ENCODE peak calls at places on chromosomes 13 and 19, in five cellular contexts. E, G, L, P and I are unnamed samples.

GRCh38 chr13:66036024-66036614 is 1194.0 kb downstream of the PCDH9 start:
- DNase-seq in G (peak), L (no peak), P (no peak), E (no peak), I (no peak)

GRCh38 chr13:40328091-40328490 is 338.4 kb downstream of the FOXO1 start:
- DNase-seq in L (no peak), P (no peak), E (no peak), G (no peak), I (no peak)

GRCh38 chr13:46165485-46166220 is 16.3 kb downstream of the LCP1 start:
- DNase-seq in E (no peak), L (no peak), P (no peak), G (peak), I (no peak)

GRCh38 chr19:1472227-1473055 is 6.6 kb downstream of the C19orf25 start:
- DNase-seq in G (no peak), P (no peak), L (no peak), E (no peak), I (no peak)

GRCh38 chr13:41597348-41598041 is 140.1 kb downstream of the RGCC start:
- DNase-seq in P (no peak), G (peak), E (no peak), L (no peak), I (no peak)

GRCh38 chr19:30669329-30670010 is 297.3 kb downstream of the ZNF536 start:
- DNase-seq in G (peak), L (no peak), P (no peak), E (peak), I (no peak)

GRCh38 chr19:2866495-2867024 is 575 bp upstream of the ZNF556 start:
- DNase-seq in P (no peak), G (no peak), E (no peak), L (no peak), I (no peak)

GRCh38 chr19:17327654-17328516 is 6.8 kb downstream of the ANO8 start:
- DNase-seq in G (no peak), P (no peak), L (peak), E (no peak), I (no peak)

GRCh38 chr13:73190477-73190876 is 131.7 kb downstream of the KLF5 start:
- DNase-seq in L (no peak), G (peak), E (no peak), P (no peak), I (no peak)

GRCh38 chr13:73754727-73755292 is 379.4 kb downstream of the KLF12 start:
- DNase-seq in E (no peak), G (peak), L (peak), P (no peak), I (no peak)

GRCh38 chr13:76885203-76886004 is 801 bp downstream of the KCTD12 start:
- DNase-seq in E (peak), P (no peak), L (peak), G (peak), I (peak)

GRCh38 chr13:44263920-44264610 is 109.6 kb upstream of the SERP2 start:
- DNase-seq in G (peak), E (no peak), L (no peak), P (no peak), I (no peak)

GRCh38 chr13:46801831-46802230 is 4.9 kb upstream of the ESD start:
- DNase-seq in L (no peak), G (peak), P (no peak), E (no peak), I (no peak)

GRCh38 chr13:61002686-61003085 is 413.0 kb downstream of the PCDH20 start:
- DNase-seq in G (no peak), L (no peak), E (no peak), P (no peak), I (no peak)

GRCh38 chr13:106038752-106039151 is 496.7 kb downstream of the EFNB2 start:
- DNase-seq in G (peak), P (no peak), E (no peak), L (no peak), I (no peak)

GRCh38 chr19:1653300-1653628 is 849 bp upstream of the TCF3 start:
- DNase-seq in P (no peak), E (no peak), L (no peak), G (no peak), I (no peak)

GRCh38 chr13:112867301-112867711 is 101.7 kb upstream of the MCF2L start:
- DNase-seq in L (no peak), P (no peak), G (no peak), E (no peak), I (no peak)

GRCh38 chr13:65966991-65967451 is 1263.1 kb downstream of the PCDH9 start:
- DNase-seq in E (no peak), P (no peak), L (no peak), G (peak), I (no peak)

GRCh38 chr19:46386996-46387712 is 26.2 kb downstream of the CCDC8 start:
- DNase-seq in P (no peak), L (no peak), G (no peak), E (peak), I (no peak)

GRCh38 chr13:22915442-22916082 is 265.2 kb upstream of the SGCG start:
- DNase-seq in P (no peak), G (peak), L (peak), E (no peak), I (no peak)

GRCh38 chr19:5154129-5154798 is 185.4 kb downstream of the KDM4B start:
- DNase-seq in L (no peak), E (peak), G (no peak), P (no peak), I (no peak)

GRCh38 chr13:75368167-75368566 is 113.8 kb downstream of the TBC1D4 start:
- DNase-seq in L (no peak), G (peak), P (no peak), E (no peak), I (no peak)

GRCh38 chr13:38202730-38203129 is 146.9 kb upstream of the UFM1 start:
- DNase-seq in L (no peak), E (no peak), G (peak), P (no peak), I (no peak)

GRCh38 chr13:59514316-59514715 is 649.4 kb downstream of the DIAPH3 start:
- DNase-seq in E (no peak), P (no peak), G (no peak), L (no peak), I (no peak)

GRCh38 chr19:49438261-49438660 is 3.1 kb downstream of the SLC17A7 start:
- DNase-seq in P (no peak), E (no peak), G (no peak), L (no peak), I (no peak)

GRCh38 chr13:52447815-52448552 is 2.5 kb downstream of the VPS36 start:
- DNase-seq in E (no peak), P (no peak), G (peak), L (no peak), I (no peak)

GRCh38 chr13:74889321-74889720 is 592.6 kb downstream of the TBC1D4 start:
- DNase-seq in P (no peak), L (no peak), G (no peak), E (no peak), I (no peak)

GRCh38 chr19:49894879-49895565 is 1.7 kb downstream of the IL4I1 start:
- DNase-seq in P (no peak), L (no peak), E (no peak), G (no peak), I (no peak)

GRCh38 chr13:113408562-113408961 is 44.6 kb upstream of the GRTP1 start:
- DNase-seq in G (no peak), P (no peak), E (peak), L (no peak), I (peak)

GRCh38 chr19:34217952-34218817 is 36.2 kb upstream of the GARRE1 start:
- DNase-seq in L (peak), E (no peak), P (no peak), G (peak), I (no peak)

GRCh38 chr19:14722127-14722526 is 32.3 kb downstream of the ZNF333 start:
- DNase-seq in L (no peak), P (no peak), E (no peak), G (no peak), I (no peak)

GRCh38 chr19:41853768-41854167 is 6.3 kb upstream of the RPS19 start:
- DNase-seq in L (no peak), E (no peak), P (no peak), G (no peak), I (no peak)

GRCh38 chr19:50252111-50252886 is 48.9 kb downstream of the MYH14 start:
- DNase-seq in L (no peak), G (peak), E (no peak), P (no peak), I (no peak)

GRCh38 chr13:91817250-91817649 is 418.8 kb downstream of the GPC5 start:
- DNase-seq in E (no peak), G (peak), P (no peak), L (no peak), I (no peak)

GRCh38 chr13:28299941-28300340 is 161.6 kb downstream of the PAN3 start:
- DNase-seq in P (no peak), L (no peak), G (no peak), E (no peak), I (no peak)

GRCh38 chr19:51321799-51322198 is 10.4 kb downstream of the IGLON5 start:
- DNase-seq in L (no peak), G (no peak), P (no peak), E (no peak), I (no peak)